ENCODE peak calls at places on chromosomes 7 and 10, in eight cellular contexts. B is foreskin keratinocyte, G is fibroblast of the aortic adventitia, J is brain microvascular endothelial cell, X is astrocyte, I is cardiac fibroblast, Y is AG10803, U is B cell. C is an unnamed sample.

GRCh38 chr7:27784399-27785053 is 44.6 kb downstream of the TAX1BP1 start:
- DNase-seq in G (peak; percentile 73), B (no peak), Y (peak; percentile 54), X (peak; percentile 49), I (peak; percentile 62), J (peak; percentile 81), U (peak; percentile 56), C (peak; percentile 4)

GRCh38 chr7:24740821-24741220 is 16.4 kb downstream of the GSDME start:
- DNase-seq in I (no peak), G (no peak), J (no peak), X (no peak), Y (no peak), U (no peak), B (no peak), C (no peak)

GRCh38 chr7:28483112-28483511 is 70.8 kb downstream of the CREB5 start:
- DNase-seq in X (peak; percentile 73), J (peak; percentile 34), G (peak; percentile 63), Y (peak; percentile 77), I (no peak), B (no peak), U (no peak), C (no peak)

GRCh38 chr10:122054046-122055025 is 65.4 kb downstream of the TACC2 start:
- DNase-seq in X (peak; percentile 28), I (peak; percentile 82), Y (peak; percentile 39), B (peak; percentile 17), U (no peak), G (peak; percentile 74), J (peak; percentile 64), C (no peak)

GRCh38 chr10:43209651-43210141 is 57.2 kb downstream of the RASGEF1A start:
- DNase-seq in U (no peak), G (no peak), B (no peak), Y (no peak), X (no peak), I (no peak), J (no peak), C (no peak)

GRCh38 chr7:50962962-50963374 is 180.3 kb upstream of the GRB10 start:
- DNase-seq in B (peak; percentile 29), J (peak; percentile 35), Y (peak; percentile 25), I (peak; percentile 76), X (peak; percentile 63), G (peak; percentile 50), U (no peak), C (no peak)

GRCh38 chr7:83148776-83149175 is 13.9 kb downstream of the PCLO start:
- DNase-seq in I (peak; percentile 3), J (peak; percentile 28), B (no peak), U (no peak), X (peak; percentile 54), G (peak; percentile 1), Y (no peak), C (no peak)

GRCh38 chr10:133127291-133128125 is 32.5 kb upstream of the KNDC1 start:
- DNase-seq in B (no peak), I (no peak), J (no peak), U (peak; percentile 43), G (no peak), Y (no peak), X (no peak), C (peak; percentile 58)

GRCh38 chr7:157772486-157773130 is 435.8 kb downstream of the DNAJB6 start:
- DNase-seq in G (no peak), B (no peak), I (no peak), X (no peak), U (no peak), J (no peak), Y (no peak), C (no peak)

GRCh38 chr7:30988346-30989005 is 24.7 kb downstream of the GHRHR start:
- DNase-seq in J (no peak), G (no peak), U (no peak), Y (peak; percentile 44), B (no peak), X (no peak), I (peak; percentile 32), C (no peak)

GRCh38 chr7:157273208-157274202 is 63.3 kb upstream of the DNAJB6 start:
- DNase-seq in J (peak; percentile 48), I (peak; percentile 82), Y (peak; percentile 69), U (peak; percentile 75), G (peak; percentile 64), X (peak; percentile 43), B (no peak), C (peak; percentile 92)

GRCh38 chr7:31991406-31991805 is 78.8 kb downstream of the PDE1C start:
- DNase-seq in G (no peak), U (no peak), I (no peak), J (no peak), X (no peak), B (no peak), Y (no peak), C (no peak)

GRCh38 chr10:43623351-43623750 is 17.1 kb downstream of the ZNF485 start:
- DNase-seq in X (no peak), G (peak; percentile 52), U (peak; percentile 8), B (no peak), Y (no peak), I (peak; percentile 10), J (no peak), C (no peak)

DNA sequence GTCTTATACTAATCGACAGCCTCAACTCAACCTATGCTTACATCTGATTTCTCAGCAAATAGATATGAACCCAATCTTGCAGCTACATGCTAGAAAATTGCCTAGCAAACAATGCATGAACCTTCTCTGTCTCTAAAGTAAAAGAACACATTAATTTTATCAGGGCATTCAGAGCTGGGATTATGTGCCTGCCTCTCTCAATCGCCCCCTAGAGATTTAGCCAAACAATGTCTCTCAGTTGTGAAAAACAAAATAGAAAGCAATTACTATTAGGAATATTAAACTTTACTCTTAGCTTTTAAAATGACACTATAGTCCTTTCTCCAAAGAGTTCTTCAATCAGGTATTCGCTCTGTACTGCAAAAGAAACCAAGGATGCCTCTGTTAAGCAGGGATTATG is 737.1 kb downstream of the PARD3 start:
- DNase-seq in X (no peak), U (no peak), B (no peak), G (no peak), I (peak; percentile 24), J (no peak), Y (no peak), C (no peak)
- TF ChIP-seq CTCF in X (no peak), U (no peak), B (peak; percentile 32), G (peak; percentile 39), I (peak; percentile 18), J (peak; percentile 41), Y (peak; percentile 3), C (no peak)

DNA sequence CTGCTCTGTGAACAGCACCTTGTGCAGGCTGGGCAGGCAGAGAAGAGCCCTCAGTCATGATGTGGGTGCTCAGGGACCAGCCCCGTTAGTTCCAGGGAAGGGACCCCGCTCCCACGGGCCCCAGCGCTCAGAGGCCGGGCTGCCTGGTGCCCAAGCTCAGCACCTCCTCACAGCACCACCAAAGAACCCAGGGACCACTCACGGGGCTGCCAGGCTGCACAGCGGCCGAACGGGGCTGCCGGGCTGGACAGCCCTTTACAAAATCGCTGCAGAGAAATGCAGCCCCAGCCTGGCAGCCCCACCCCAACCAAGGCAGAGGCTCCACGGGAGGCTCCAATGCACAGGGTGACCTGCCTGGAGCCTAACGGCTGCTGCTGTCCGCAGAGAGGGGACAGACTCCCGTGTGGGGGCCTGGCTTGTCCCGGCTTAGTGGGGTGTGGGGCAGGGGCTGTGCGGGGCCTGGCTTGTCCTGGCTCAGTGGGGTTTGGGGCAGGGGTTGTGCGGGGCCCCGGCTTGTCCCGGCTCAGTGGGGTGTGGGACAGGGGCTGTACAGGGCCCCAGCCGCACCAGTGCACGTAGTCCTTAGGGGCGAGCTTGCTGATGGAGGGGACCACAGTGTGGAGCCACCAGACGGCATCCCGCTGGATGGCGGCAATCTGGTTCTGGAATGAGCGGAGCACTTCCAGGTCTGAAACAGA is 9.2 kb downstream of the INTS1 start:
- DNase-seq in Y (no peak), J (no peak), X (no peak), I (no peak), G (no peak), B (no peak), U (no peak), C (no peak)
- TF ChIP-seq CTCF in Y (no peak), J (no peak), X (no peak), I (no peak), G (no peak), B (no peak), U (no peak), C (no peak)

DNA sequence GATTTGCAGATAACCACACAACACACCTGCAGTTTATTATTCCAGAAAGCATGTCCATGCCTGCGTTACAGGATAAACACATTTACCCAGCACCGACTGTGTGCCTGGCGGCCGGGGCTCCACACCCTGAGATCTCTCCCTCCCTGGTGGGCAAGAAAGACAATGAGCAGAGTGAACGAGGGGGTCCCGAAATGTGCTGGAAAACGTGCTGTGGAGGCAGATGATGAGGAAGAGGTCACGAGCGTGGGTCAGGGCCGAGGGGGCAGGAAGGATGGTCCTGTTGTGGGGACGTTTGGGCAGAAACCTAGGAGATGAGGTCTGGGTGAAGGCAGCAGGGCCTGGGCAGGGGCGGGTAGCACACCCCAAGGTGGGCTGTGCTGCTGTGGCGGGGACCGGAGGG is 86.9 kb downstream of the DYNC2I1 start:
- DNase-seq in I (no peak), X (no peak), G (no peak), U (no peak), B (no peak), J (no peak), Y (no peak), C (no peak)
- TF ChIP-seq CTCF in I (no peak), X (no peak), G (no peak), U (no peak), B (no peak), J (no peak), Y (no peak), C (no peak)

GRCh38 chr10:97549587-97550322 is 22.8 kb upstream of the ANKRD2 start:
- DNase-seq in U (no peak), B (peak; percentile 43), Y (no peak), J (no peak), I (peak; percentile 35), X (no peak), G (no peak), C (no peak)

GRCh38 chr10:97546441-97547340 is 25.9 kb upstream of the ANKRD2 start:
- DNase-seq in I (no peak), U (no peak), B (no peak), J (no peak), X (no peak), Y (no peak), G (no peak), C (no peak)

GRCh38 chr10:97550336-97551149 is 22.0 kb upstream of the ANKRD2 start:
- DNase-seq in I (no peak), B (no peak), X (no peak), U (no peak), Y (no peak), G (no peak), J (no peak), C (no peak)

GRCh38 chr10:97547889-97548485 is 24.6 kb upstream of the ANKRD2 start:
- DNase-seq in U (no peak), B (no peak), J (no peak), X (peak; percentile 45), G (no peak), I (no peak), Y (no peak), C (no peak)

DNA sequence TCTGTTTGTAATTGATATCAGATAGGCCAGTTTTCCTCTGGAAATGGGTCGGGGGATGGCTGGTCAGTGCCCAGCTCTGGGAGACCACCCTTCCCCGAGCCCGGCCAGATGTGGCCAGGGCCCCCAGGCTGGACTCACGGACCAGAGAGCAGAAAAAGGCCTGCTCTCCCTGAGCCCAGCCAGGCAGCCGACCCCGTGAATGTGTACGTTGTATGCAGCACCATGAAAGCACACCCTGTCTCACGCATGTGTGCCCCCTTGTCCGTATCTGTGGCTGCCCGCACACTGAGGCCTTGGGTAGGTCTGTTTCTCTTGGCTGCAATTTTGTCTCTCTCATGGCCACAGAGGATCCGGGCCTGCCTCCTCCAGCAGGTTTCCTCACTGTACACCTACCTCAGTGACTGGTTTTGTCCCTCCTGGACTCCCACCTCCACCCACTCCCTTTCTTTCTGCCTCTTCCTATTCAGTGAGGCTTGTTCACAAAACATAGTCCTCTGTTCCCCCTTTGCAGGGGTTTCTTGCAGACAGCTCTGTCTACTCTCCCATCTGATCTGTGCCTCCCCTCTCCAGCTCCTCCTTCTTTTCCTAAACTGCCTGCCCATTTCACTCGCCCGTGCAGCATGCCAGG is 23.6 kb upstream of the ANKRD2 start:
- DNase-seq in J (no peak), U (no peak), I (no peak), Y (no peak), G (no peak), B (no peak), X (no peak), C (no peak)
- TF ChIP-seq CTCF in J (no peak), U (no peak), I (no peak), Y (no peak), G (no peak), B (no peak), X (no peak), C (no peak)